ENCODE peak calls at places on chromosomes 3 and 15, in four cellular contexts. C is astrocyte of the spinal cord, I is fibroblast of the aortic adventitia, Q is B cell. G is an unnamed sample.
A peak's percentile ranks its signal among the peaks of the same experiment; 100 is the strongest.

GRCh38 chr3:170572665-170573253 is 13.1 kb downstream of the SLC7A14 start:
- DNase-seq in C (peak; percentile 74), I (peak; percentile 69), Q (no peak), G (peak; percentile 53)

GRCh38 chr15:40844543-40844981 is 714 bp downstream of the SPINT1 start:
- DNase-seq in C (no peak), I (no peak), Q (peak; percentile 75), G (peak; percentile 61)

GRCh38 chr15:25790003-25790660 is 73.0 kb downstream of the ATP10A start:
- DNase-seq in C (peak; percentile 75), I (peak; percentile 93), Q (no peak), G (peak; percentile 80)

GRCh38 chr3:157257101-157257500 is 97.2 kb upstream of the CCNL1 start:
- DNase-seq in C (no peak), I (peak; percentile 35), Q (no peak), G (no peak)

GRCh38 chr15:26028086-26028740 is 165.1 kb upstream of the ATP10A start:
- DNase-seq in C (no peak), I (peak; percentile 9), Q (no peak), G (no peak)

GRCh38 chr3:144018776-144019175 is 47.2 kb downstream of the DIPK2A start:
- DNase-seq in C (peak; percentile 94), I (peak; percentile 77), Q (no peak), G (no peak)

GRCh38 chr3:197417896-197418618 is 119.6 kb upstream of the DLG1 start:
- DNase-seq in C (no peak), I (no peak), Q (no peak), G (no peak)

GRCh38 chr15:74251187-74251811 is 15.2 kb downstream of the CCDC33 start:
- DNase-seq in C (no peak), I (no peak), Q (no peak), G (no peak)

GRCh38 chr15:61660579-61660978 is 399.7 kb downstream of the VPS13C start:
- DNase-seq in C (peak; percentile 54), I (no peak), Q (no peak), G (no peak)

GRCh38 chr3:41362638-41363559 is 163.6 kb downstream of the CTNNB1 start:
- DNase-seq in C (peak; percentile 14), I (peak; percentile 32), Q (no peak), G (no peak)

GRCh38 chr15:90388462-90389182 is 580 bp downstream of the IQGAP1 start:
- DNase-seq in C (peak; percentile 43), I (peak; percentile 51), Q (peak; percentile 71), G (peak; percentile 67)

GRCh38 chr3:14719006-14719405 is 44.1 kb downstream of the C3orf20 start:
- DNase-seq in C (no peak), I (peak; percentile 63), Q (no peak), G (no peak)

GRCh38 chr3:73523661-73524060 is 101.1 kb downstream of the PDZRN3 start:
- DNase-seq in C (no peak), I (peak; percentile 37), Q (no peak), G (no peak)

GRCh38 chr3:106183762-106184391 is 315.1 kb upstream of the CBLB start:
- DNase-seq in C (peak; percentile 84), I (peak; percentile 86), Q (no peak), G (no peak)

GRCh38 chr3:38968403-38968802 is 83.3 kb downstream of the SCN11A start:
- DNase-seq in C (no peak), I (no peak), Q (no peak), G (no peak)

GRCh38 chr15:74423443-74424257 is 10.1 kb downstream of the SEMA7A start:
- DNase-seq in C (no peak), I (no peak), Q (no peak), G (no peak)

GRCh38 chr3:187669675-187670504 is at the start of gene SST:
- DNase-seq in C (peak; percentile 56), I (peak; percentile 56), Q (no peak), G (peak; percentile 52)

GRCh38 chr3:100420885-100421284 is 19.5 kb downstream of the LNP1 start:
- DNase-seq in C (no peak), I (no peak), Q (no peak), G (no peak)

GRCh38 chr3:154143873-154144272 is 22.7 kb downstream of the ARHGEF26 start:
- DNase-seq in C (no peak), I (no peak), Q (no peak), G (no peak)

GRCh38 chr15:66698971-66699370 is 3.1 kb upstream of the SMAD6 start:
- DNase-seq in C (no peak), I (no peak), Q (no peak), G (no peak)

GRCh38 chr3:119368243-119368800 is 74.1 kb downstream of the ARHGAP31 start:
- DNase-seq in C (peak; percentile 67), I (peak; percentile 11), Q (no peak), G (no peak)

GRCh38 chr3:101026881-101027678 is 33.9 kb upstream of the ABI3BP start:
- DNase-seq in C (no peak), I (no peak), Q (no peak), G (no peak)

GRCh38 chr3:173894-174293 is 22.7 kb upstream of the CHL1 start:
- DNase-seq in C (no peak), I (no peak), Q (no peak), G (no peak)

GRCh38 chr15:65528461-65529060 is 1.7 kb upstream of the HACD3 start:
- DNase-seq in C (no peak), I (no peak), Q (no peak), G (no peak)

GRCh38 chr15:39124925-39125625 is 455.8 kb upstream of the THBS1 start:
- DNase-seq in C (peak; percentile 45), I (peak; percentile 46), Q (no peak), G (no peak)

GRCh38 chr3:49022751-49023171 is 840 bp downstream of the NDUFAF3 start:
- DNase-seq in C (no peak), I (no peak), Q (no peak), G (peak; percentile 36)

GRCh38 chr3:172520332-172520831 is 2.8 kb downstream of the TNFSF10 start:
- DNase-seq in C (peak; percentile 92), I (peak; percentile 37), Q (no peak), G (peak; percentile 45)

GRCh38 chr15:35379972-35380371 is 166.0 kb downstream of the DPH6 start:
- DNase-seq in C (no peak), I (no peak), Q (no peak), G (no peak)

GRCh38 chr3:33624756-33625155 is 93.3 kb downstream of the CLASP2 start:
- DNase-seq in C (no peak), I (peak; percentile 77), Q (no peak), G (no peak)

GRCh38 chr3:45908761-45909160 is 22.4 kb downstream of the CCR9 start:
- DNase-seq in C (no peak), I (no peak), Q (no peak), G (no peak)

GRCh38 chr3:45907769-45908705 is 21.7 kb downstream of the CCR9 start:
- DNase-seq in C (peak; percentile 14), I (peak; percentile 51), Q (no peak), G (peak; percentile 31)

GRCh38 chr3:45910892-45911291 is 24.5 kb downstream of the CCR9 start:
- DNase-seq in C (no peak), I (no peak), Q (no peak), G (no peak)

GRCh38 chr3:45911496-45912226 is 25.3 kb downstream of the CCR9 start:
- DNase-seq in C (no peak), I (no peak), Q (no peak), G (no peak)

DNA sequence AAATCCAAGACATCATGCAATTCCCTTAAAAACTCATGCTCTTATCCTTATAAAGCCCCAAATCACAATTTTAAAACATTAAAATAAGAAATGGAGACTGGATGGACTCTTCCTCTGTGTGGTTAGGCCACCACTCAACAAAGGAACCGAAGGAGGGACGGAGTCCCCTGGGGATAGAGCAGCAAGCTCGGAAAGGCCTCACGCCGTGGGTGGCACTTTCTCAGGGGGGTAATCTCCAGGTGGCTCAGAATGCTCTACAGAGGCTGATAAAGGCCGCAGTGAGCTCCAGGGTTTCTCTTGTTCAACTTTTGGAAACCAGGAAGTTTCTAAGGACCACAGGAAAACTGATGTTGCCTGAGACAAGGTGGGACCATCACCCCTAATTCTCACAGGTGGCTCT is 23.2 kb downstream of the CCR9 start:
- DNase-seq in C (no peak), I (no peak), Q (no peak), G (no peak)
- TF ChIP-seq CTCF in C (no peak), I (no peak), Q (no peak), G (no peak)

GRCh38 chr15:99226802-99227201 is 22.6 kb downstream of the TTC23 start:
- DNase-seq in C (no peak), I (no peak), Q (no peak), G (no peak)
- TF ChIP-seq CTCF in C (no peak), I (no peak), Q (no peak), G (no peak)

GRCh38 chr15:92900712-92901052 is 558 bp downstream of the CHD2 start:
- DNase-seq in C (no peak), I (peak; percentile 43), Q (no peak), G (no peak)

GRCh38 chr15:92901053-92901761 is 1.1 kb downstream of the CHD2 start:
- DNase-seq in C (peak; percentile 55), I (peak; percentile 54), Q (no peak), G (no peak)

GRCh38 chr15:92897620-92898019 is 2.5 kb upstream of the CHD2 start:
- DNase-seq in C (no peak), I (no peak), Q (no peak), G (no peak)

GRCh38 chr15:92899910-92900711 is at the start of gene CHD2:
- DNase-seq in C (peak; percentile 91), I (peak; percentile 81), Q (peak; percentile 76), G (peak; percentile 81)

GRCh38 chr15:92898988-92899909 is 875 bp upstream of the CHD2 start:
- DNase-seq in C (peak; percentile 0), I (no peak), Q (no peak), G (peak; percentile 46)
- TF ChIP-seq CTCF in C (no peak), I (peak; percentile 32), Q (peak; percentile 59), G (peak; percentile 75)

DNA sequence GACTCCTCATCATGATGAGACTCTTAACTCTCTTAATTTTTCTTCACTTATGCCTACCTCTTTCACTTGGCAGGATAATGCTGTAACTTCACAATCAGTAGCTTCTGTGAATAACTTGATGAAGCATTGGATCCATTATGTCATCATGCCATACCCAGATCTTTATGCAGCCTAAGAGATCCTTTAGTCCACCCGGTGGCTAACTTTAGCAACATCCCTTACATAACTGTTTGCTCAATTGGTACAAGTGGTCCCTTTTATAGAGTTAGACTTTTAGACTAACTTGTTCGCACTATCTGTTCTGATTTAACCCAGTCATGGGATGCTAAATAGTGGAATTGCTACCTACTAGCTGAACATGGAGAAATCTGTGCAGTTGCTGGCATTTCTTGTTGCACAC is 184.5 kb downstream of the USP13 start:
- DNase-seq in C (peak; percentile 17), I (peak; percentile 20), Q (no peak), G (no peak)
- TF ChIP-seq CTCF in C (no peak), I (no peak), Q (no peak), G (no peak)

GRCh38 chr3:31407665-31408064 is 125.1 kb upstream of the STT3B start:
- DNase-seq in C (peak; percentile 61), I (peak; percentile 53), Q (no peak), G (no peak)
- TF ChIP-seq CTCF in C (no peak), I (no peak), Q (no peak), G (no peak)

G was measured in activated CD8-positive, alpha-beta T cell treated with anti-CD3 and anti-CD28 coated beads for 36 hours.